ENCODE peak calls at places on chromosomes 3 and 15, in six cellular contexts. G, H, C, X, M and Q are unnamed samples.

GRCh38 chr3:106282931-106283330 is 414.1 kb upstream of the CBLB start:
- DNase-seq in M (no peak), H (no peak), C (no peak), G (no peak), X (no peak), Q (no peak)

GRCh38 chr3:189041482-189042090 is 130.2 kb upstream of the TPRG1 start:
- DNase-seq in G (peak), H (peak), C (peak), M (peak), X (no peak), Q (peak)

GRCh38 chr15:96350321-96350720 is 19.8 kb downstream of the NR2F2 start:
- DNase-seq in C (no peak), G (no peak), H (no peak), X (no peak), M (peak), Q (no peak)

GRCh38 chr3:116815321-116815720 is 105.7 kb downstream of the TUSC7 start:
- DNase-seq in M (no peak), C (no peak), H (no peak), X (no peak), G (no peak), Q (no peak)

GRCh38 chr15:75712668-75713337 is at the start of gene CSPG4:
- DNase-seq in X (peak), G (no peak), C (no peak), M (no peak), H (no peak), Q (no peak)

GRCh38 chr15:40618023-40618422 is 24.0 kb downstream of the KNL1 start:
- DNase-seq in X (no peak), C (no peak), H (no peak), G (no peak), M (no peak), Q (peak)

GRCh38 chr3:38227989-38228388 is 37.6 kb upstream of the SLC22A13 start:
- DNase-seq in G (peak), H (no peak), C (no peak), M (peak), X (no peak), Q (no peak)

GRCh38 chr3:39126532-39127071 is 19.1 kb downstream of the TTC21A start:
- DNase-seq in H (no peak), C (peak), M (peak), G (peak), X (peak), Q (peak)

GRCh38 chr3:34998905-34999304 is 640.4 kb upstream of the ARPP21 start:
- DNase-seq in G (no peak), M (no peak), C (no peak), H (no peak), X (no peak), Q (no peak)

GRCh38 chr3:194404365-194405140 is 5.5 kb upstream of the GP5 start:
- DNase-seq in H (no peak), M (peak), X (no peak), G (peak), C (peak), Q (peak)

GRCh38 chr3:138114431-138114918 is 933 bp downstream of the DZIP1L start:
- DNase-seq in X (no peak), C (peak), G (peak), H (no peak), M (no peak), Q (no peak)

GRCh38 chr15:68019814-68020525 is 34.1 kb upstream of the PIAS1 start:
- DNase-seq in G (no peak), M (no peak), X (no peak), C (no peak), H (no peak), Q (no peak)

GRCh38 chr3:184505479-184505878 is 56.1 kb upstream of the EPHB3 start:
- DNase-seq in G (no peak), M (no peak), H (no peak), C (no peak), X (no peak), Q (no peak)

GRCh38 chr15:22908830-22909229 is 70.4 kb downstream of the NIPA2 start:
- DNase-seq in C (no peak), G (no peak), M (no peak), H (no peak), X (no peak), Q (no peak)

GRCh38 chr3:12750223-12750622 is 8.8 kb downstream of the TMEM40 start:
- DNase-seq in G (peak), M (peak), C (peak), X (peak), H (no peak), Q (no peak)

GRCh38 chr15:27619204-27619603 is 479.9 kb downstream of the OCA2 start:
- DNase-seq in C (no peak), M (no peak), H (no peak), X (no peak), G (no peak), Q (no peak)

GRCh38 chr15:27627623-27628022 is 471.5 kb downstream of the OCA2 start:
- DNase-seq in M (no peak), G (no peak), C (no peak), H (no peak), X (no peak), Q (no peak)

GRCh38 chr15:27628486-27628885 is 470.6 kb downstream of the OCA2 start:
- DNase-seq in X (no peak), H (no peak), M (no peak), C (no peak), G (no peak), Q (no peak)

GRCh38 chr15:27623149-27623548 is 476.0 kb downstream of the OCA2 start:
- DNase-seq in C (no peak), G (no peak), X (no peak), H (no peak), M (no peak), Q (no peak)

DNA sequence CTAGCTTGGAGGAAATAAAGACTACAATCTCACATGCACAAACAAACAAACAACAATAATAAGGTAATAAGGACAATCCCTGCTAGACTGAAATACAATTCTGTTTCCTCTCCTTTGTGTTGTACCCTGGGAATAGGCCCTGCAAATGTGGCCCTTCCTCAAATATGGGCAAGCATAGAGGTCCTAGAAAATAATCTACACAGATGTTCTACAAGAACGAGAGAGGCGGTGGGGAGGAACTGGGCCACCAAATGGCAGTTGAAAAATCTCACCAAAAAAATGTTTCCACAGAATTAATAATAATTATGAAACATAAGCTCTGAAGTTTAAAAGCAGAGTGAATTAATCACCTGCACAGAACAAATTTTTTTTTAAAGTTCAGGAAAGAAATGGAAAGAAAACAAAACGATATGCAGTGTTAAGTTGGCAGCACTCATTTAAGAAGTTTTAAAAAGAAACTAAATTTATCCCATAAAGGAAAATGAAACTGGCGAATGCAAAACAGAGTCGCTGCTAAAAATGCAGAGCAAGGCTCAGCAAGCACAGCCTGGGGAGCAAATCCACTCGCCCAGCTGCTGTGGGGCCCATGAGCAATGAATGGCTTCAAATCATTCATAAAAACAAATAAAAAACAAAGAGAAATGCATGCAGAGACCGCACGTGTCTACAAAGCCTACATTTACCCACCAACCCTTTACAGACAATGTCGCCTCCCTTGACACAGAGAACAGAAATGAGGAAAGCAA is 475.4 kb downstream of the OCA2 start:
- DNase-seq in H (no peak), G (no peak), M (no peak), X (no peak), C (no peak), Q (no peak)
- TF ChIP-seq MYC in H (no peak), G (no peak), M (no peak), X (no peak), C (no peak), Q (no peak)

GRCh38 chr3:4753073-4753691 is 226.1 kb upstream of the BHLHE40 start:
- DNase-seq in G (no peak), X (no peak), C (no peak), M (no peak), H (no peak), Q (no peak)
- TF ChIP-seq MYC in G (no peak), X (no peak), C (no peak), M (no peak), H (no peak), Q (no peak)

DNA sequence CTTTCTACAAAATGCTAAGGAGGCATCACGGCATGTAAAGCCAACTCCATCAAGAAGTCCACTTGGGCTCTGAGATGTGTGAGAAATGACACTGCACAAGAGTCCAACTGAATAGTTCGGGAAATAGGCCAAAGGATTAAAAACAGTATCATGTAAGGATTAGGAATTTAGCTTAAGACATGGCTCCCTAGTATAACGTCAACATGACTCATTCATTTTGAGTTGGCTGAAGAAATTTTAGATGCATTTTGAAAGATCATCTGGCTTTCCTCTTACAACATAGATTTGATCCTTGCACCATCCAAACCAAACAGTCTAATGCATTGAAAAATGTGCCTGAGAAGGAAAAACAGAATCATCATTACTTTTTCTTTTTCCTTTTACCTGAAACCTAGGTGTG is 109.3 kb upstream of the MME start:
- DNase-seq in X (no peak), M (no peak), C (no peak), G (no peak), H (no peak), Q (peak)
- TF ChIP-seq MYC in X (no peak), M (no peak), C (no peak), G (no peak), H (no peak), Q (no peak)

DNA sequence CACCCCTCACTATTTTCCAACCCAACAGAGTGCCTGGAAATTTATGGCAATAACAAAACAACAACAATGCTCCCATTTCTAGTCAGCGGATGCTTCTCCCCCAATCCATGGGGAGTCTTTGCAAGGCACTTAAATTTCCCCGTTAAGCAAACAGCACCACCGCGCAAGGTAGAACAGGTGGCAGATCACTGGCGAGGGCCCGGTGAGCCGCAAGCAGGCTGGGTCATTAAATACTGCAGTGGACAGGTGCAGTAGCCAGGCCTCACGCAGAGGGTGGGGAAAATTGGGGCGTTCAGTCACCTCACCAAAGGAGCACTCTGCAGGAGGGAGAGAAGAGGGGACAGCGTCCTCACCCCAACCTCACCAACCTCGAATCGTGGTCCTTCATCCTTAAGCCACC is 147.5 kb downstream of the NTRK3 start:
- DNase-seq in G (no peak), H (no peak), X (no peak), C (no peak), M (no peak), Q (no peak)
- TF ChIP-seq MYC in G (no peak), H (no peak), X (no peak), C (no peak), M (no peak), Q (no peak)

DNA sequence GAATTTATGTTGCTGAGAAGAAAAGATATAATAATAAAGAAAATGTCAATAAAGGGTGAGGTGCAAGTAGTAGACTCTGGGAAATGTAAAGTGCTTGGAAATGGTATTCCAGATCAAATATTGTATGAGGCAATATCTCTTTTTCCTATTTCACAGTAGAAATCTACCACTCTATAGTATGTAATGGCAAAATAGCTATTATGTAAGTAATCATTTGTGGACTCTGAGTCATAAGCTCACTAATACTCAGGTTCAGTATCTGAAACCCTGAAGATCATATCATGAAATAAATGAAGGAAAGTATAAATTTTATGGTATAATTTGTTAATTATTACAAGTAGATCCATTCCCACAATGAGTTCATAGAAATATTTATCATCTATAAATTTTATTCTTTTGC is 322.1 kb downstream of the PYDC2 start:
- DNase-seq in C (no peak), X (no peak), M (no peak), H (no peak), G (no peak), Q (no peak)
- TF ChIP-seq MYC in C (no peak), X (no peak), M (no peak), H (no peak), G (no peak), Q (no peak)